ENCODE peak calls at places on chromosomes 6 and 20, in ten cellular contexts. G is PC-9; L is effector memory CD4-positive, alpha-beta T cell; W is kidney; K is spleen; Z is heart left ventricle; C is uterus; H is adrenal gland; S is IMR-90; Q is left ventricle myocardium inferior. J is an unnamed sample.

GRCh38 chr6:32984639-32985389 is 16.4 kb downstream of the BRD2 start:
- DNase-seq in K (peak; percentile 96), C (peak; percentile 87), H (peak; percentile 95), G (peak; percentile 85), L (peak; percentile 74), Z (peak; percentile 88), Q (peak; percentile 87), W (peak; percentile 94), S (peak; percentile 79), J (peak; percentile 98)

GRCh38 chr6:145360865-145361264 is 374.5 kb downstream of the EPM2A start:
- DNase-seq in K (no peak), Q (no peak), Z (no peak), G (no peak), W (no peak), H (no peak), L (no peak), S (no peak), C (no peak), J (no peak)

GRCh38 chr6:21522773-21523490 is 70.6 kb upstream of the SOX4 start:
- DNase-seq in L (no peak), Z (no peak), H (no peak), Q (no peak), G (no peak), K (no peak), W (no peak), C (no peak), S (no peak), J (no peak)

GRCh38 chr6:155274106-155274505 is 10.3 kb downstream of the CLDN20 start:
- DNase-seq in Q (no peak), H (no peak), G (no peak), W (no peak), L (no peak), S (peak; percentile 35), C (no peak), K (no peak), Z (no peak), J (no peak)

GRCh38 chr6:34358389-34358906 is 34.0 kb downstream of the NUDT3 start:
- DNase-seq in Z (no peak), C (no peak), L (no peak), K (no peak), W (no peak), G (no peak), Q (peak; percentile 24), S (peak; percentile 77), H (peak; percentile 49), J (no peak)

GRCh38 chr20:44787299-44787698 is 23.0 kb downstream of the RIMS4 start:
- DNase-seq in G (no peak), S (no peak), K (no peak), Z (no peak), L (no peak), W (no peak), C (no peak), H (no peak), Q (no peak), J (no peak)

GRCh38 chr6:69957990-69958559 is 91.7 kb downstream of the COL19A1 start:
- DNase-seq in H (no peak), Q (no peak), C (no peak), K (no peak), S (peak; percentile 4), W (no peak), G (no peak), Z (no peak), L (no peak), J (no peak)

GRCh38 chr20:34525709-34526416 is 9.6 kb downstream of the DYNLRB1 start:
- DNase-seq in Z (peak; percentile 87), K (no peak), W (peak; percentile 94), S (peak; percentile 100), H (peak; percentile 95), Q (peak; percentile 54), C (peak; percentile 79), L (no peak), G (peak; percentile 99), J (peak; percentile 83)

GRCh38 chr6:16108996-16109658 is 19.8 kb upstream of the MYLIP start:
- DNase-seq in Z (peak; percentile 51), K (no peak), W (peak; percentile 80), G (no peak), L (no peak), C (peak; percentile 25), H (peak; percentile 59), S (no peak), Q (no peak), J (peak; percentile 87)

GRCh38 chr6:169266746-169267629 is 13.3 kb upstream of the THBS2 start:
- DNase-seq in G (no peak), W (no peak), H (no peak), C (no peak), K (no peak), Q (no peak), S (peak; percentile 46), Z (no peak), L (no peak), J (no peak)

GRCh38 chr6:104684911-104685415 is 174.8 kb downstream of the HACE1 start:
- DNase-seq in L (no peak), K (no peak), Z (no peak), W (no peak), Q (no peak), G (no peak), H (no peak), S (no peak), C (no peak), J (no peak)

GRCh38 chr6:89409461-89410035 is 2.5 kb downstream of the RRAGD start:
- DNase-seq in Q (peak; percentile 20), Z (peak; percentile 37), K (no peak), C (no peak), L (no peak), H (no peak), G (no peak), W (no peak), S (no peak), J (no peak)

GRCh38 chr6:36373368-36374009 is 14.0 kb downstream of the ETV7 start:
- DNase-seq in S (no peak), L (no peak), G (no peak), Z (no peak), K (no peak), H (no peak), W (no peak), Q (no peak), C (no peak), J (no peak)

GRCh38 chr20:25081065-25081729 is 744 bp downstream of the VSX1 start:
- DNase-seq in G (no peak), C (no peak), H (peak; percentile 28), L (no peak), Q (no peak), S (no peak), W (no peak), Z (no peak), K (peak; percentile 64), J (peak; percentile 28)

GRCh38 chr6:23245559-23245958 is 676.2 kb downstream of the HDGFL1 start:
- DNase-seq in W (no peak), Z (no peak), S (peak; percentile 38), Q (no peak), L (no peak), G (no peak), H (no peak), C (no peak), K (no peak), J (no peak)

GRCh38 chr6:80640176-80640575 is 533.7 kb downstream of the BCKDHB start:
- DNase-seq in W (no peak), Q (no peak), C (no peak), S (no peak), K (no peak), L (no peak), H (no peak), Z (no peak), G (no peak), J (no peak)

GRCh38 chr6:127212376-127212775 is 54.3 kb upstream of the RNF146 start:
- DNase-seq in Q (no peak), S (no peak), Z (no peak), W (no peak), K (no peak), L (no peak), H (no peak), C (no peak), G (no peak), J (no peak)

GRCh38 chr6:149897855-149898744 is at the start of gene RAET1E:
- DNase-seq in L (no peak), G (no peak), Z (no peak), Q (no peak), K (no peak), S (no peak), C (no peak), H (no peak), W (no peak), J (no peak)

GRCh38 chr20:58549231-58549630 is 34.0 kb upstream of the APCDD1L start:
- DNase-seq in L (no peak), C (no peak), W (no peak), S (no peak), H (no peak), G (peak; percentile 1), Q (no peak), K (no peak), Z (no peak), J (no peak)

GRCh38 chr6:12092762-12093161 is 80.7 kb downstream of the HIVEP1 start:
- DNase-seq in G (no peak), Q (no peak), S (peak; percentile 34), K (no peak), Z (no peak), H (no peak), W (no peak), C (no peak), L (no peak), J (no peak)

GRCh38 chr20:43459022-43459942 is 1.6 kb downstream of the SRSF6 start:
- DNase-seq in Q (no peak), L (no peak), H (no peak), C (peak; percentile 20), Z (no peak), W (no peak), S (peak; percentile 20), G (no peak), K (no peak), J (no peak)

GRCh38 chr6:88031550-88031949 is 16.1 kb upstream of the SPACA1 start:
- DNase-seq in C (no peak), Q (no peak), L (no peak), S (no peak), K (no peak), W (no peak), Z (no peak), G (no peak), H (no peak), J (no peak)
- H3K9me3 ChIP-seq in C (peaks cover 10% of the 10 kb centered on the region), Q (peaks cover 67% of the 10 kb centered on the region), L (peaks cover 3% of the 10 kb centered on the region), S (peaks cover 3% of the 10 kb centered on the region), K (peaks cover 63% of the 10 kb centered on the region), W (peaks cover 25% of the 10 kb centered on the region), Z (no peaks in the 10 kb centered on the region), G (no peaks in the 10 kb centered on the region), H (peaks cover 16% of the 10 kb centered on the region), J (peaks cover 42% of the 10 kb centered on the region)

GRCh38 chr20:57476641-57477461 is 48.1 kb downstream of the CTCFL start:
- DNase-seq in L (no peak), K (peak; percentile 77), C (no peak), H (no peak), S (no peak), W (peak; percentile 46), Q (no peak), Z (no peak), G (no peak), J (no peak)
- H3K4me3 ChIP-seq in L (no peak overlapping the region), K (no peak overlapping the region), C (no peak overlapping the region), H (no peak overlapping the region), S (no peak overlapping the region), W (no peak overlapping the region), Q (no peak overlapping the region), Z (no peak overlapping the region), G (no peak overlapping the region), J (no peak overlapping the region)

GRCh38 chr20:60934724-60935123 is 317.3 kb upstream of the CDH4 start:
- DNase-seq in H (no peak), Q (no peak), G (no peak), L (no peak), K (no peak), W (no peak), C (no peak), S (no peak), Z (no peak), J (no peak)
- H3K9me3 ChIP-seq in H (no peaks in the 10 kb centered on the region), Q (no peaks in the 10 kb centered on the region), G (no peaks in the 10 kb centered on the region), L (no peaks in the 10 kb centered on the region), K (no peaks in the 10 kb centered on the region), W (no peaks in the 10 kb centered on the region), C (no peaks in the 10 kb centered on the region), S (peaks cover 15% of the 10 kb centered on the region), Z (no peaks in the 10 kb centered on the region), J (no peaks in the 10 kb centered on the region)

GRCh38 chr6:31736026-31736767 is at the start of gene CLIC1:
- DNase-seq in K (peak; percentile 95), C (peak; percentile 90), Z (peak; percentile 90), G (peak; percentile 79), W (peak; percentile 96), L (peak; percentile 60), S (peak; percentile 75), Q (peak; percentile 85), H (peak; percentile 85), J (peak; percentile 87)
- H3K4me3 ChIP-seq in K (peak within 1 kb of the TSS; percentile 89), C (peak within 1 kb of the TSS; percentile 61), Z (peak within 1 kb of the TSS; percentile 65), G (peak within 1 kb of the TSS; percentile 86), W (peak within 1 kb of the TSS; percentile 98), L (peak within 1 kb of the TSS; percentile 66), S (peak within 1 kb of the TSS; percentile 81), Q (peak within 1 kb of the TSS; percentile 83), H (peak within 1 kb of the TSS; percentile 62), J (peak within 1 kb of the TSS; percentile 72)